ENCODE peak calls at places on chromosomes 4 and X, in nine cellular contexts. Z is choroid plexus epithelial cell, T is Caco-2, I is neural progenitor cell, E is HepG2, A is fibroblast of lung, F is HFFc6, Y is IMR-90, P is AG10803. G is an unnamed sample.

GRCh38 chr4:41281038-41281634 is 24.4 kb downstream of the UCHL1 start:
- DNase-seq in Z (peak; percentile 90), T (peak; percentile 54), I (peak; percentile 87), E (peak; percentile 64), A (peak; percentile 88), F (peak; percentile 79), Y (peak; percentile 77), P (peak; percentile 72), G (peak; percentile 84)

GRCh38 chrX:38006283-38006682 is at the start of gene SYTL5:
- DNase-seq in Z (peak; percentile 29), T (no peak), I (no peak), E (no peak), A (no peak), F (no peak), Y (no peak), P (no peak), G (no peak)

GRCh38 chrX:6383911-6384310 is 151.0 kb downstream of the VCX3A start:
- DNase-seq in Z (no peak), T (no peak), I (peak; percentile 36), E (no peak), A (no peak), F (no peak), Y (no peak), P (no peak), G (no peak)

GRCh38 chr4:79603681-79604080 is 195.7 kb upstream of the GK2 start:
- DNase-seq in Z (no peak), T (no peak), I (no peak), E (no peak), A (no peak), F (no peak), Y (no peak), P (no peak), G (no peak)

GRCh38 chr4:8272472-8273428 is 3.2 kb downstream of the HTRA3 start:
- DNase-seq in Z (peak; percentile 39), T (no peak), I (no peak), E (no peak), A (peak; percentile 34), F (no peak), Y (peak; percentile 9), P (peak; percentile 44), G (peak; percentile 61)

GRCh38 chr4:137722910-137723309 is 190.6 kb upstream of the PCDH18 start:
- DNase-seq in Z (no peak), T (no peak), I (no peak), E (no peak), A (no peak), F (no peak), Y (no peak), P (no peak), G (no peak)

GRCh38 chr4:673349-674091 is 556 bp downstream of the ATP5ME start:
- DNase-seq in Z (no peak), T (no peak), I (peak; percentile 61), E (peak; percentile 46), A (no peak), F (no peak), Y (no peak), P (peak; percentile 17), G (no peak)

GRCh38 chr4:119683518-119683917 is 54.9 kb upstream of the PDE5A start:
- DNase-seq in Z (peak; percentile 71), T (no peak), I (no peak), E (no peak), A (peak; percentile 83), F (peak; percentile 42), Y (peak; percentile 93), P (peak; percentile 35), G (peak; percentile 82)

GRCh38 chr4:12231098-12231497 is 802.4 kb upstream of the HS3ST1 start:
- DNase-seq in Z (no peak), T (no peak), I (no peak), E (no peak), A (no peak), F (no peak), Y (no peak), P (no peak), G (no peak)

GRCh38 chrX:1531106-1531890 is 5.7 kb downstream of the P2RY8 start:
- DNase-seq in Z (no peak), T (no peak), I (no peak), E (no peak), A (no peak), F (no peak), Y (no peak), P (no peak), G (no peak)

GRCh38 chr4:184097240-184097619 is 120.4 kb downstream of the ENPP6 start:
- DNase-seq in Z (no peak), T (no peak), I (peak; percentile 25), E (no peak), A (peak; percentile 50), F (no peak), Y (no peak), P (peak; percentile 9), G (peak; percentile 3)
- TF ChIP-seq CTCF in Z (no peak), T (no peak), I (peak; percentile 31), E (peak; percentile 8), A (peak; percentile 31), F (no peak), Y (peak; percentile 26), P (peak; percentile 30), G (no peak)

GRCh38 chrX:149939271-149940014 is 1.2 kb upstream of the EOLA2 start:
- DNase-seq in Z (peak; percentile 95), T (peak; percentile 94), I (peak; percentile 95), E (peak; percentile 85), A (peak; percentile 94), F (peak; percentile 82), Y (peak; percentile 87), P (peak; percentile 91), G (peak; percentile 93)

GRCh38 chrX:149937881-149938426 is 337 bp downstream of the EOLA2 start:
- DNase-seq in Z (no peak), T (peak; percentile 36), I (peak; percentile 39), E (no peak), A (peak; percentile 9), F (no peak), Y (peak; percentile 0), P (no peak), G (peak; percentile 13)

GRCh38 chrX:149938427-149939270 is at the start of gene EOLA2:
- DNase-seq in Z (peak; percentile 99), T (peak; percentile 95), I (peak; percentile 96), E (peak; percentile 94), A (peak; percentile 99), F (peak; percentile 97), Y (peak; percentile 99), P (peak; percentile 99), G (peak; percentile 99)

DNA sequence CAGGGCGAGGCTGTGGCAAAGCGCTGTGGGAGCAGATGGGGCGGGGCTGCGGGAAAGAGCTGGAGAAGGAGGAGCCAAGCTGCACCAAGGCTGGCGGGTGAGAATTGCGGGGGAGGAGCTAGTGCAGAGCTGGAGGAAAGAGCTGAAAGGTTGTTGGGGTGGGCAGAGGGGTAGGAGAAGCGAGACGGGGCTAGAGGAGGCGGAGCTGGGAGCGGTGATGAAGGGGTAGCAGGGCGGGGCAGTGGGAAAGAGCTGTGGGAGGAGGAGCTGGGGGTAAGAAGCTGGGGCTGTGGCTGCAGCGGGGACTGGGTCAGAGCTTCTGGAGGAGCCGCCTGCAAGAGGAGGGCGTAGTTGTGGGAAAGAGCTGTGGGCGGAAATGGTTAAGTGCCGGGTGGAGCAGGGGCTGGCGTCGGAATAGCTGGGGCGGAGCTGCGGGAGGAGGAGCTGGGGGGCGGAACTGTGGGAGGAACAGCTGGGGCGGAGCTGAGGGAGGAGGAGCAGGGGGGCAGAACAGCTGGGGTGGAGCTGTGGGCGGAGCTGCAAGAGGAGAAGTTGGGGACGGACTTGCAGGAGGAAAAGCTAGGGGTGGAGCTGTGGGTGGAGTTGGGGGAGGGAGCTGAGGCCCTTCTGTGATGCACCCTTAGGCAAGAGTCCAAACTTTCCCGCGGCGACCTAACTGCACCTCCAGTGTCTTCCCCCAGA is 1.9 kb upstream of the EOLA2 start:
- DNase-seq in Z (peak; percentile 99), T (peak; percentile 96), I (peak; percentile 92), E (peak; percentile 90), A (peak; percentile 98), F (peak; percentile 96), Y (peak; percentile 98), P (peak; percentile 99), G (peak; percentile 99)
- TF ChIP-seq CTCF in Z (peak; percentile 68), T (peak; percentile 39), I (peak; percentile 41), E (peak; percentile 74), A (no peak), F (no peak), Y (peak; percentile 57), P (peak; percentile 60), G (peak; percentile 62)

GRCh38 chr4:26583865-26584652 is at the start of gene TBC1D19:
- DNase-seq in Z (peak; percentile 91), T (peak; percentile 89), I (peak; percentile 94), E (peak; percentile 70), A (peak; percentile 90), F (peak; percentile 82), Y (peak; percentile 85), P (peak; percentile 86), G (peak; percentile 91)
- TF ChIP-seq CTCF in Z (peak; percentile 17), T (no peak), I (peak; percentile 16), E (peak; percentile 43), A (no peak), F (peak; percentile 12), Y (peak; percentile 4), P (no peak), G (no peak)

GRCh38 chr4:73832651-73833237 is 3.7 kb upstream of the CXCL6 start:
- DNase-seq in Z (peak; percentile 46), T (no peak), I (no peak), E (no peak), A (peak; percentile 42), F (peak; percentile 47), Y (peak; percentile 56), P (peak; percentile 47), G (peak; percentile 56)

GRCh38 chr4:73839071-73839470 is 2.6 kb downstream of the CXCL6 start:
- DNase-seq in Z (no peak), T (no peak), I (no peak), E (no peak), A (no peak), F (no peak), Y (no peak), P (no peak), G (peak; percentile 63)

GRCh38 chr4:73841243-73841925 is 4.9 kb downstream of the CXCL6 start:
- DNase-seq in Z (no peak), T (no peak), I (no peak), E (no peak), A (no peak), F (no peak), Y (no peak), P (no peak), G (no peak)

GRCh38 chr4:73839715-73840114 is 3.2 kb downstream of the CXCL6 start:
- DNase-seq in Z (no peak), T (no peak), I (no peak), E (no peak), A (no peak), F (no peak), Y (no peak), P (no peak), G (no peak)

DNA sequence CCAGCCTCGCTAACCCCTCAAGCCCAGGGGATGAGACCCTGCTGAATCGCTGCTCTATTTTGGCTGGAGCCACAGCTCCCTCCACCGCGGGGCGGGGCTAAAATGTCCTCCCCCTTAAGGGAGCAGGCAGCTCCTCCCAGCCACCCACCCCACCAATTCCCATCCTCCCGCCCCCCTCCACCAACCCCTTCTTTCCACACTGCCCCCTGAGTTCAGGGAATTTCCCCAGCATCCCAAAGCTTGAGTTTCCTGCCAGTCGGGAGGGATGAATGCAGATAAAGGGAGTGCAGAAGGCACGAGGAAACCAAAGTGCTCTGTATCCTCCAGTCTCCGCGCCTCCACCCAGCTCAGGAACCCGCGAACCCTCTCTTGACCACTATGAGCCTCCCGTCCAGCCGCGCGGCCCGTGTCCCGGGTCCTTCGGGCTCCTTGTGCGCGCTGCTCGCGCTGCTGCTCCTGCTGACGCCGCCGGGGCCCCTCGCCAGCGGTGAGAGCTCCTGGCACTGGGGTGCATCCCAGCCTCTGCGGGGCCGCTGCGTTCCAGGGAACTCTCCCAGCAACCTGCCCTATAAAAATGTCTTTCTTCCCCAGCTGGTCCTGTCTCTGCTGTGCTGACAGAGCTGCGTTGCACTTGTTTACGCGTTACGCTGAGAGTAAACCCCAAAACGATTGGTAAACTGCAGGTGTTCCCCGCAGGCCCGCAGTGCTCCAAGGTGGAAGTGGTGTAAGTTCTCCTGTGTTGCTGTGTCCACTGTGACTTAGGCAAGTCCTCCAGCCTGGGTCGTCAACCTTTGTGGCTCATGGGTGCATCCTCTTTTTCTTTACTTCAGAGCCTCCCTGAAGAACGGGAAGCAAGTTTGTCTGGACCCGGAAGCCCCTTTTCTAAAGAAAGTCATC is at the start of gene CXCL6:
- DNase-seq in Z (peak; percentile 45), T (no peak), I (peak; percentile 74), E (no peak), A (no peak), F (no peak), Y (no peak), P (no peak), G (peak; percentile 81)
- TF ChIP-seq CTCF in Z (no peak), T (no peak), I (no peak), E (no peak), A (no peak), F (no peak), Y (no peak), P (no peak), G (no peak)